ENCODE peak calls at places on chromosomes 1 and 21, in eight cellular contexts. One of them, this sample, is unnamed.

GRCh38 chr1:40161888-40162397 is 756 bp downstream of the RLF start:
- DNase-seq in left ventricle myocardium superior: no peak
- DNase-seq in HCEC 1CT: peak
- DNase-seq in EH: no peak
- DNase-seq in activated CD8-positive, alpha-beta T cell treated with anti-CD3 and anti-CD28 coated beads, Interleukin-2, amount 10 ng/mL, durations not matched to agents 7 days and 5 days: no peak
- DNase-seq in OCI-LY7: no peak
- DNase-seq in naive B cell: no peak
- DNase-seq in Peyer's patch: no peak
- DNase-seq in this sample: no peak

GRCh38 chr1:162873671-162874666 is 13.0 kb upstream of the CCDC190 start:
- DNase-seq in left ventricle myocardium superior: no peak
- DNase-seq in HCEC 1CT: peak
- DNase-seq in EH: peak
- DNase-seq in activated CD8-positive, alpha-beta T cell treated with anti-CD3 and anti-CD28 coated beads, Interleukin-2, amount 10 ng/mL, durations not matched to agents 7 days and 5 days: no peak
- DNase-seq in OCI-LY7: no peak
- DNase-seq in naive B cell: no peak
- DNase-seq in Peyer's patch: no peak
- DNase-seq in this sample: peak

GRCh38 chr1:153606194-153606593 is 6.7 kb downstream of the S100A16 start:
- DNase-seq in left ventricle myocardium superior: no peak
- DNase-seq in HCEC 1CT: no peak
- DNase-seq in EH: no peak
- DNase-seq in activated CD8-positive, alpha-beta T cell treated with anti-CD3 and anti-CD28 coated beads, Interleukin-2, amount 10 ng/mL, durations not matched to agents 7 days and 5 days: no peak
- DNase-seq in OCI-LY7: no peak
- DNase-seq in naive B cell: no peak
- DNase-seq in Peyer's patch: peak
- DNase-seq in this sample: no peak

GRCh38 chr1:203906932-203907331 is 45.5 kb downstream of the SNRPE start:
- DNase-seq in left ventricle myocardium superior: no peak
- DNase-seq in HCEC 1CT: peak
- DNase-seq in EH: peak
- DNase-seq in activated CD8-positive, alpha-beta T cell treated with anti-CD3 and anti-CD28 coated beads, Interleukin-2, amount 10 ng/mL, durations not matched to agents 7 days and 5 days: no peak
- DNase-seq in OCI-LY7: no peak
- DNase-seq in naive B cell: no peak
- DNase-seq in Peyer's patch: no peak
- DNase-seq in this sample: peak

GRCh38 chr1:221915764-221916163 is 173.9 kb upstream of the DUSP10 start:
- DNase-seq in left ventricle myocardium superior: no peak
- DNase-seq in HCEC 1CT: no peak
- DNase-seq in EH: no peak
- DNase-seq in activated CD8-positive, alpha-beta T cell treated with anti-CD3 and anti-CD28 coated beads, Interleukin-2, amount 10 ng/mL, durations not matched to agents 7 days and 5 days: no peak
- DNase-seq in OCI-LY7: no peak
- DNase-seq in naive B cell: no peak
- DNase-seq in Peyer's patch: no peak
- DNase-seq in this sample: no peak

GRCh38 chr1:193019442-193020026 is 39.6 kb downstream of the UCHL5 start:
- DNase-seq in left ventricle myocardium superior: no peak
- DNase-seq in HCEC 1CT: peak
- DNase-seq in EH: peak
- DNase-seq in activated CD8-positive, alpha-beta T cell treated with anti-CD3 and anti-CD28 coated beads, Interleukin-2, amount 10 ng/mL, durations not matched to agents 7 days and 5 days: no peak
- DNase-seq in OCI-LY7: peak
- DNase-seq in naive B cell: peak
- DNase-seq in Peyer's patch: no peak
- DNase-seq in this sample: peak

GRCh38 chr1:19410393-19410792 is 74.9 kb downstream of the CAPZB start:
- DNase-seq in left ventricle myocardium superior: no peak
- DNase-seq in HCEC 1CT: no peak
- DNase-seq in EH: no peak
- DNase-seq in activated CD8-positive, alpha-beta T cell treated with anti-CD3 and anti-CD28 coated beads, Interleukin-2, amount 10 ng/mL, durations not matched to agents 7 days and 5 days: no peak
- DNase-seq in OCI-LY7: no peak
- DNase-seq in naive B cell: no peak
- DNase-seq in Peyer's patch: no peak
- DNase-seq in this sample: no peak

GRCh38 chr1:116873680-116874271 is 35.9 kb upstream of the PTGFRN start:
- DNase-seq in left ventricle myocardium superior: no peak
- DNase-seq in HCEC 1CT: no peak
- DNase-seq in EH: peak
- DNase-seq in activated CD8-positive, alpha-beta T cell treated with anti-CD3 and anti-CD28 coated beads, Interleukin-2, amount 10 ng/mL, durations not matched to agents 7 days and 5 days: no peak
- DNase-seq in OCI-LY7: no peak
- DNase-seq in naive B cell: no peak
- DNase-seq in Peyer's patch: no peak
- DNase-seq in this sample: peak

GRCh38 chr1:56534252-56534651 is 45.1 kb downstream of the PLPP3 start:
- DNase-seq in left ventricle myocardium superior: no peak
- DNase-seq in HCEC 1CT: no peak
- DNase-seq in EH: no peak
- DNase-seq in activated CD8-positive, alpha-beta T cell treated with anti-CD3 and anti-CD28 coated beads, Interleukin-2, amount 10 ng/mL, durations not matched to agents 7 days and 5 days: no peak
- DNase-seq in OCI-LY7: no peak
- DNase-seq in naive B cell: no peak
- DNase-seq in Peyer's patch: no peak
- DNase-seq in this sample: no peak

GRCh38 chr1:235088440-235088839 is 40.2 kb downstream of the TOMM20 start:
- DNase-seq in left ventricle myocardium superior: no peak
- DNase-seq in HCEC 1CT: no peak
- DNase-seq in EH: no peak
- DNase-seq in activated CD8-positive, alpha-beta T cell treated with anti-CD3 and anti-CD28 coated beads, Interleukin-2, amount 10 ng/mL, durations not matched to agents 7 days and 5 days: no peak
- DNase-seq in OCI-LY7: no peak
- DNase-seq in naive B cell: no peak
- DNase-seq in Peyer's patch: no peak
- DNase-seq in this sample: no peak

GRCh38 chr1:169565335-169566271 is 20.7 kb downstream of the F5 start:
- DNase-seq in left ventricle myocardium superior: no peak
- DNase-seq in HCEC 1CT: no peak
- DNase-seq in EH: no peak
- DNase-seq in activated CD8-positive, alpha-beta T cell treated with anti-CD3 and anti-CD28 coated beads, Interleukin-2, amount 10 ng/mL, durations not matched to agents 7 days and 5 days: no peak
- DNase-seq in OCI-LY7: no peak
- DNase-seq in naive B cell: no peak
- DNase-seq in Peyer's patch: peak
- DNase-seq in this sample: no peak

GRCh38 chr1:230589951-230590350 is 52.3 kb upstream of the COG2 start:
- DNase-seq in left ventricle myocardium superior: no peak
- DNase-seq in HCEC 1CT: no peak
- DNase-seq in EH: no peak
- DNase-seq in activated CD8-positive, alpha-beta T cell treated with anti-CD3 and anti-CD28 coated beads, Interleukin-2, amount 10 ng/mL, durations not matched to agents 7 days and 5 days: no peak
- DNase-seq in OCI-LY7: no peak
- DNase-seq in naive B cell: no peak
- DNase-seq in Peyer's patch: no peak
- DNase-seq in this sample: no peak

GRCh38 chr1:101236546-101237228 is at the start of gene S1PR1:
- DNase-seq in left ventricle myocardium superior: peak
- DNase-seq in HCEC 1CT: peak
- DNase-seq in EH: peak
- DNase-seq in activated CD8-positive, alpha-beta T cell treated with anti-CD3 and anti-CD28 coated beads, Interleukin-2, amount 10 ng/mL, durations not matched to agents 7 days and 5 days: peak
- DNase-seq in OCI-LY7: no peak
- DNase-seq in naive B cell: peak
- DNase-seq in Peyer's patch: peak
- DNase-seq in this sample: peak

GRCh38 chr1:109935451-109935900 is 24.8 kb downstream of the CSF1 start:
- DNase-seq in left ventricle myocardium superior: no peak
- DNase-seq in HCEC 1CT: no peak
- DNase-seq in EH: no peak
- DNase-seq in activated CD8-positive, alpha-beta T cell treated with anti-CD3 and anti-CD28 coated beads, Interleukin-2, amount 10 ng/mL, durations not matched to agents 7 days and 5 days: no peak
- DNase-seq in OCI-LY7: no peak
- DNase-seq in naive B cell: no peak
- DNase-seq in Peyer's patch: peak
- DNase-seq in this sample: no peak

GRCh38 chr1:201482755-201483154 is 13.8 kb upstream of the PHLDA3 start:
- DNase-seq in left ventricle myocardium superior: no peak
- DNase-seq in HCEC 1CT: no peak
- DNase-seq in EH: no peak
- DNase-seq in activated CD8-positive, alpha-beta T cell treated with anti-CD3 and anti-CD28 coated beads, Interleukin-2, amount 10 ng/mL, durations not matched to agents 7 days and 5 days: no peak
- DNase-seq in OCI-LY7: no peak
- DNase-seq in naive B cell: no peak
- DNase-seq in Peyer's patch: no peak
- DNase-seq in this sample: no peak

GRCh38 chr1:39574646-39575045 is 1.9 kb downstream of the PABPC4 start:
- DNase-seq in left ventricle myocardium superior: no peak
- DNase-seq in HCEC 1CT: peak
- DNase-seq in EH: peak
- DNase-seq in activated CD8-positive, alpha-beta T cell treated with anti-CD3 and anti-CD28 coated beads, Interleukin-2, amount 10 ng/mL, durations not matched to agents 7 days and 5 days: no peak
- DNase-seq in OCI-LY7: no peak
- DNase-seq in naive B cell: no peak
- DNase-seq in Peyer's patch: peak
- DNase-seq in this sample: peak

GRCh38 chr1:186442651-186443114 is 18.2 kb downstream of the PDC start:
- DNase-seq in left ventricle myocardium superior: no peak
- DNase-seq in HCEC 1CT: no peak
- DNase-seq in EH: peak
- DNase-seq in activated CD8-positive, alpha-beta T cell treated with anti-CD3 and anti-CD28 coated beads, Interleukin-2, amount 10 ng/mL, durations not matched to agents 7 days and 5 days: no peak
- DNase-seq in OCI-LY7: no peak
- DNase-seq in naive B cell: no peak
- DNase-seq in Peyer's patch: no peak
- DNase-seq in this sample: peak

GRCh38 chr21:31557956-31558838 is 101.3 kb upstream of the SOD1 start:
- DNase-seq in left ventricle myocardium superior: no peak
- DNase-seq in HCEC 1CT: no peak
- DNase-seq in EH: no peak
- DNase-seq in activated CD8-positive, alpha-beta T cell treated with anti-CD3 and anti-CD28 coated beads, Interleukin-2, amount 10 ng/mL, durations not matched to agents 7 days and 5 days: peak
- DNase-seq in OCI-LY7: peak
- DNase-seq in naive B cell: peak
- DNase-seq in Peyer's patch: no peak
- DNase-seq in this sample: peak

GRCh38 chr1:178308438-178308837 is 188.3 kb downstream of the CLEC20A start:
- DNase-seq in left ventricle myocardium superior: no peak
- DNase-seq in HCEC 1CT: no peak
- DNase-seq in EH: no peak
- DNase-seq in activated CD8-positive, alpha-beta T cell treated with anti-CD3 and anti-CD28 coated beads, Interleukin-2, amount 10 ng/mL, durations not matched to agents 7 days and 5 days: no peak
- DNase-seq in OCI-LY7: no peak
- DNase-seq in naive B cell: no peak
- DNase-seq in Peyer's patch: no peak
- DNase-seq in this sample: no peak

This sample was measured in ELR.